ENCODE peak calls at places on chromosome 6, in six cellular contexts. F is C1 segment of cervical spinal cord; H is activated CD8-positive, alpha-beta memory T cell treated with anti-CD3 and anti-CD28 coated beads, Interleukin-2, amount 10 ng/mL, durations not matched to agents 7 days and 5 days; D is NCI-H510A; C is LHCN-M2; Q is fibroblast of the conjunctiva. Y is an unnamed sample.

GRCh38 chr6:28266563-28266961 is 381 bp upstream of the ZSCAN26 start:
- DNase-seq in F (no peak), Q (no peak), C (no peak), D (no peak), H (no peak), Y (no peak)

GRCh38 chr6:6547111-6547879 is 41.2 kb upstream of the LY86 start:
- DNase-seq in D (no peak), C (peak), Q (peak), F (peak), H (peak), Y (peak)

GRCh38 chr6:114389111-114389510 is 46.3 kb upstream of the HS3ST5 start:
- DNase-seq in D (no peak), H (no peak), F (no peak), C (no peak), Q (no peak), Y (no peak)

GRCh38 chr6:90040931-90041330 is 146.7 kb downstream of the GJA10 start:
- DNase-seq in D (no peak), Q (no peak), F (no peak), H (no peak), C (no peak), Y (no peak)

GRCh38 chr6:36631326-36632046 is 37.3 kb downstream of the SRSF3 start:
- DNase-seq in F (no peak), Q (no peak), H (no peak), C (no peak), D (no peak), Y (no peak)

GRCh38 chr6:160120087-160120486 is 1.5 kb upstream of the SLC22A1 start:
- DNase-seq in F (no peak), H (no peak), C (no peak), D (no peak), Q (no peak), Y (no peak)

GRCh38 chr6:125307150-125307838 is 5.5 kb upstream of the HDDC2 start:
- DNase-seq in F (no peak), H (no peak), C (peak), Q (no peak), D (no peak), Y (no peak)

GRCh38 chr6:28940294-28940858 is 16.6 kb upstream of the TRIM27 start:
- DNase-seq in C (peak), Q (peak), D (no peak), F (peak), H (peak), Y (no peak)

GRCh38 chr6:3001773-3002293 is 2.1 kb downstream of the NQO2 start:
- DNase-seq in F (no peak), D (peak), C (peak), H (peak), Q (peak), Y (no peak)

GRCh38 chr6:149142924-149143429 is 174.5 kb upstream of the TAB2 start:
- DNase-seq in H (no peak), C (no peak), Q (no peak), D (no peak), F (no peak), Y (no peak)

GRCh38 chr6:149037026-149037734 is 280.3 kb upstream of the TAB2 start:
- DNase-seq in Q (no peak), D (no peak), C (peak), F (no peak), H (no peak), Y (no peak)

GRCh38 chr6:100342830-100343229 is 121.9 kb downstream of the SIM1 start:
- DNase-seq in H (no peak), F (no peak), Q (no peak), C (peak), D (no peak), Y (no peak)

GRCh38 chr6:31180500-31180899 is 10.0 kb upstream of the POU5F1 start:
- DNase-seq in D (no peak), H (peak), Q (peak), C (no peak), F (peak), Y (no peak)

GRCh38 chr6:33583591-33584155 is 3.6 kb upstream of the BAK1 start:
- DNase-seq in Q (no peak), F (no peak), D (no peak), C (no peak), H (no peak), Y (no peak)

GRCh38 chr6:32845381-32845884 is 1.6 kb upstream of the PSMB8 start:
- DNase-seq in F (peak), Q (no peak), H (peak), D (no peak), C (no peak), Y (no peak)

GRCh38 chr6:53464942-53465460 is 79.9 kb downstream of the GCLC start:
- DNase-seq in H (no peak), F (no peak), C (no peak), Q (peak), D (no peak), Y (no peak)

GRCh38 chr6:144647406-144647964 is 362.4 kb downstream of the UTRN start:
- DNase-seq in F (no peak), C (no peak), D (no peak), Q (no peak), H (no peak), Y (no peak)

GRCh38 chr6:156336096-156336495 is 441.1 kb upstream of the ARID1B start:
- DNase-seq in C (no peak), D (no peak), Q (no peak), H (no peak), F (no peak), Y (no peak)

GRCh38 chr6:138084904-138085838 is 22.0 kb downstream of the PERP start:
- DNase-seq in C (no peak), F (no peak), Q (no peak), H (no peak), D (no peak), Y (no peak)

GRCh38 chr6:36986704-36987047 is 680 bp upstream of the MTCH1 start:
- DNase-seq in F (no peak), Q (no peak), D (no peak), H (no peak), C (no peak), Y (no peak)

GRCh38 chr6:73388433-73388799 is 6.2 kb upstream of the DDX43 start:
- DNase-seq in F (no peak), H (no peak), Q (no peak), D (no peak), C (no peak), Y (no peak)